ENCODE peak calls at places on chromosomes 3 and 15, in ten cellular contexts. F, U, Y, O, H, S, D, V, N and T are unnamed samples.

GRCh38 chr15:49669288-49669687 is 48.4 kb downstream of the DTWD1 start:
- DNase-seq in S (no peak), N (no peak), O (no peak), F (no peak), Y (no peak), H (no peak), D (no peak), V (no peak), U (no peak), T (no peak)

GRCh38 chr15:70258369-70259029 is 160.8 kb upstream of the TLE3 start:
- DNase-seq in O (no peak), S (peak), U (peak), V (peak), Y (no peak), D (no peak), N (peak), H (no peak), F (no peak), T (no peak)

GRCh38 chr3:130834476-130834875 is 59.4 kb upstream of the ATP2C1 start:
- DNase-seq in N (no peak), U (no peak), S (no peak), V (no peak), D (peak), F (no peak), Y (peak), H (no peak), O (no peak), T (no peak)

GRCh38 chr3:163951397-163951987 is 1126.8 kb downstream of the SI start:
- DNase-seq in Y (no peak), H (no peak), F (no peak), S (no peak), V (no peak), D (no peak), N (no peak), U (no peak), O (no peak), T (no peak)

GRCh38 chr3:15069441-15069840 is 4.3 kb upstream of the MRPS25 start:
- DNase-seq in D (no peak), S (no peak), U (no peak), Y (no peak), N (no peak), F (no peak), V (no peak), O (no peak), H (no peak), T (no peak)

GRCh38 chr15:66862111-66862815 is 160.2 kb downstream of the SMAD6 start:
- DNase-seq in S (no peak), D (no peak), V (peak), Y (no peak), H (no peak), N (no peak), O (peak), F (no peak), U (no peak), T (no peak)

GRCh38 chr3:48314542-48314941 is 18.9 kb downstream of the SPINK8 start:
- DNase-seq in F (no peak), U (no peak), O (no peak), S (no peak), D (no peak), V (no peak), Y (no peak), H (no peak), N (no peak), T (no peak)

GRCh38 chr3:122178711-122179110 is 4.8 kb upstream of the CASR start:
- DNase-seq in N (no peak), V (no peak), H (no peak), U (no peak), D (no peak), F (no peak), Y (no peak), S (no peak), O (no peak), T (no peak)

GRCh38 chr15:25658560-25658959 is 204.6 kb downstream of the ATP10A start:
- DNase-seq in Y (no peak), O (no peak), U (no peak), V (no peak), S (no peak), N (peak), H (no peak), D (no peak), F (no peak), T (no peak)

GRCh38 chr15:101128191-101128590 is 123.7 kb downstream of the CHSY1 start:
- DNase-seq in U (peak), Y (no peak), D (peak), O (no peak), F (no peak), H (no peak), S (no peak), V (no peak), N (no peak), T (peak)

GRCh38 chr15:60408438-60409105 is 10.8 kb upstream of the ANXA2 start:
- DNase-seq in U (peak), O (peak), H (no peak), V (no peak), D (no peak), F (no peak), S (no peak), N (no peak), Y (no peak), T (no peak)

DNA sequence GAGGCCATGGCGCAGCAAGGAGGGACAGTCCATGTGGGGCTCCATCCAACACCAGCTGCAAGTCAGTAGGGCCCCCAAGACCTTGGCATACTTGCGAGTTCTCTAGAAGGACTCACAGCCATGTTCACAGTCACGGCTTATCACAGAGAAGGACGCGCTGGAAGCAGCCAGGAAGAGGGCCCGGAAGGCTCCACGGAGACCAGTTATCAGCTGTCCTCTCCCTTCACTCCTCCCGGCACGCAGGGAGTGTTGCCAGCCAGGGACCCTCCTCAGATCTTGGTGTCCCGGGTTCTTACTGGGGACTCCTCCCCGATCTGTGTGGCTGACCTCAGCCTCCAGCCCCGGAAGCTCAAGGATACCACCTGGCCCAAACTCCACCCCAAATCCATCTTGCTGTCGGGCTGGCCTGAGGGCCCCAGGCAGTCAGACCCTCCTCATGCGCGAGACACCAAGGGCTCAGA is 68.0 kb downstream of the SLTM start:
- DNase-seq in O (no peak), U (no peak), D (no peak), H (no peak), S (no peak), Y (peak), V (no peak), N (no peak), F (no peak), T (no peak)
- H3K4me3 ChIP-seq in O (no peak), U (no peak), D (peak), H (peak), S (no peak), Y (peak), V (no peak), N (peak), F (peak), T (peak)

GRCh38 chr15:34514251-34514760 is 69.1 kb downstream of the GOLGA8B start:
- DNase-seq in U (peak), S (peak), Y (peak), V (peak), D (no peak), F (no peak), O (peak), H (no peak), N (no peak), T (no peak)
- TF ChIP-seq CTCF in U (no peak), S (no peak), Y (no peak), V (no peak), D (no peak), F (no peak), O (no peak), H (no peak), N (no peak), T (no peak)

DNA sequence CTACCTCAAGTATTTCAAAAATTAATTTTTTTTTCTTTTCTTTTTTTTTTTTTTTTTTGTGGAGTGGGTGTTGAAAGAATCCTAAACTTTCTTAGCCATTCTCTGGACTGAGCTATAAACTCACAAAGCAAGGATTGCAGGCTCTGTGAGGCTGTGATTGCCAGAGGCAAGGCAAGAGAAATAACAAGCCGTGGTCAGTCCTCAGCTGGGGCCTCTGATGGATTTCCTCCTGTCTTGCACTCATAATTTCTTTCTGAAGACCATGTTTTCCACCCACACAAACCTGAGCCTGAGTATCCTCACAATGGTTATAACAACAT is 1.3 kb downstream of the CX3CR1 start:
- DNase-seq in Y (no peak), O (no peak), H (no peak), U (no peak), D (no peak), S (no peak), N (no peak), V (no peak), F (no peak), T (no peak)
- H3K27ac ChIP-seq in Y (no peak), O (no peak), H (no peak), U (no peak), D (no peak), S (peak), N (no peak), V (no peak), F (no peak), T (no peak)

GRCh38 chr15:61701455-61701854 is 358.8 kb downstream of the VPS13C start:
- DNase-seq in V (no peak), N (no peak), F (no peak), Y (no peak), D (no peak), O (no peak), U (no peak), H (no peak), S (no peak), T (no peak)
- H3K4me3 ChIP-seq in V (no peak), N (no peak), F (no peak), Y (no peak), D (no peak), O (no peak), U (no peak), H (no peak), S (no peak), T (no peak)

DNA sequence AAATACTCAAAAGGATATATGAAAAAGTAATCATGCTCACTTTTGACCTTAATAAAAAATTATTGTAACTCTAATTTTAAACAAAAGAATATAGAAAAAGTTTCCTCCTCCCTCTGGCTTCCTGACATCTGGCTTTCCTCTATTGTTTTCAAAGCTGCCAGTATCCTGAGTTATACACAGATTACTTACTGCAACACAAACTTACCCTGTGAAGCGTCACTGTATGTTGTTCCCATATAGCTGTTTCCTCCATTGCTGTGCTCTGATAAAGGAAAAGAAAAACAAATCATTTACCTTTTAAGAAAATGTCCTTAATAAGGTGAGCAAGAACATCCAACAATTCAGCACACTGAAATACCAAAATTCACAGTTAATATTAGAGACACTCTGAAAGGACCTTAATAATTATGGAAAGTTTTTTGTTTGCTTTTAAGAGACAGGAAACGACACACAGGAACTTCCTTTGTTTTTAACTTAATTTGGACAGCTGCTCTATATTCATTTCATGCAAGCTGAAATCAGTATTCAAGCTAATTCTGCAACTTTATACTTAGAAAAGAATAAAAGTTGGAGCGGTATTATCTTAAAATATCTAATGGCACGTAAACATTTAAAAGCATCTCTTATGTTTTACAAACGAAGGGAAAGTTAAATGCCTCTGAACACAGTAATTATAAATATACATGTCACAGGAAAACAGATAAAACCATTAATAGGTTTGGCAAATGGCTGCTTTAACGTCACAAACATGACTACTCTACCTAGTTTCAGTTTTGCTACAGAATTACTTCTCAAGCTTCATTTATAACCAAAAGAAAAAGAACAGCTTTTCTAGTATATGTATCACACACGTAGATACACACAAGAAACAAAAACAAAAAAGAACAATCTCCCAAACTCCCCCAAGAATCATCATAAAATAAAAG is 21.6 kb downstream of the TJP1 start:
- DNase-seq in S (no peak), U (peak), O (no peak), Y (no peak), N (no peak), D (no peak), V (no peak), F (no peak), H (no peak), T (no peak)
- TF ChIP-seq CTCF in S (no peak), U (no peak), O (no peak), Y (no peak), N (no peak), D (no peak), V (no peak), F (no peak), H (no peak), T (no peak)

GRCh38 chr3:13479332-13479581 is 849 bp upstream of the HDAC11 start:
- DNase-seq in V (no peak), F (no peak), D (no peak), O (peak), Y (peak), U (no peak), N (peak), S (peak), H (no peak), T (no peak)
- H3K27ac ChIP-seq in V (peak), F (peak), D (no peak), O (peak), Y (peak), U (peak), N (peak), S (peak), H (peak), T (no peak)

DNA sequence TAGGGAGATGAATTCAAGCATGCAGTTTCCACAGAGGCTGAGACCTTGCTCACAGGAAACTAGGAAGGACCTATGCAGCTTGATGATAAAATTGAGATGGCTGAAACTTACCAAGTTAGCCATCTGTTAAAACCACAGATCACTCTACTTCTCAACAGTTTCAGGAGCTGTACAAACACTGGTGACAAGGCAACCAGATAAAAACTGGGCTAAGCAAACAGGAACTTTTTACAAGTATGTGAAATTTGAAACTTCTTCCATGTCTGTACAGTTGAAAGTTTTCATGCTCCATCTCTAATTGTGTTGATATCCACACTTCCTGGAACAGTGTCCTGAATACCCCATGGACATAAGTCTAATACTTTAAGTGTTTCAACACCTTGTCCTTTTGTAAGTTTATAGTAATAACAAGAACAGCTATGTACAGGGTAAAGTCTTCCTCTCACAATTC is 78.2 kb downstream of the FAIM start:
- DNase-seq in H (no peak), F (no peak), S (no peak), O (no peak), D (peak), N (no peak), V (no peak), U (peak), Y (no peak), T (peak)
- H3K4me3 ChIP-seq in H (no peak), F (no peak), S (no peak), O (no peak), D (no peak), N (no peak), V (no peak), U (no peak), Y (no peak), T (no peak)

GRCh38 chr3:174355505-174355904 is 503.6 kb upstream of the NAALADL2 start:
- DNase-seq in H (no peak), U (peak), O (no peak), S (no peak), N (no peak), D (peak), Y (no peak), V (no peak), F (no peak), T (no peak)
- TF ChIP-seq CTCF in H (no peak), U (peak), O (peak), S (no peak), N (peak), D (peak), Y (peak), V (peak), F (no peak), T (peak)

DNA sequence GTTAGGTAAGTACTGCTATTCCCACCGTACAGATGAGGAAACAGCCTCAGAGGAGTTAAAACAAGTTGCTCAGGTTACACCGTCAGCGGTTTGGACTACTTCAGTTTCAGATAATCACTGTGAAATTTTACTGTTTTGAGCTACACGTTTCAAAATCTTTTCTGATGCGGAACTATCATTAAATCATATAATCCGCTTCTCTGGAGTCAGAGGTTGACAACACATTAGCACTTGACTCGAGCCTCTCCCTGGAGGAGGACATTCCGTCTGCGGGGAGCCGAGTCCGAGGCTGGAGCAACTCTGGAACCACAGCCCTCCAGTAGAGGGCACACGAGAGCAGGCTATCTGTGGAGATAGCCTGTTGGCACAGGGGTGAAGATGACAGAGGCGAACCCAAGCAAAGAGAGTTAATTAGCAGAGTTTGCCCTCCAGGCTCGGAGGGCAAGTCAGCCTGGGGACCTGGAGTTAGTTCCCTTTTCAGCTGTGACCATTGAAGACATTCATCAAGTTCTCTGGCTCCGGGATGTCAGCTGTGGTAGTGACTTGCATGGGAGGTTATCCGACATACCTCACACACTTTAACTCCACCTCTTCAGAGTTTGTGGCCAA is 131.2 kb downstream of the IGF1R start:
- DNase-seq in U (peak), D (peak), S (peak), Y (peak), O (peak), F (peak), N (peak), H (peak), V (peak), T (no peak)
- H3K27ac ChIP-seq in U (no peak), D (no peak), S (no peak), Y (peak), O (peak), F (no peak), N (no peak), H (no peak), V (no peak), T (no peak)

DNA sequence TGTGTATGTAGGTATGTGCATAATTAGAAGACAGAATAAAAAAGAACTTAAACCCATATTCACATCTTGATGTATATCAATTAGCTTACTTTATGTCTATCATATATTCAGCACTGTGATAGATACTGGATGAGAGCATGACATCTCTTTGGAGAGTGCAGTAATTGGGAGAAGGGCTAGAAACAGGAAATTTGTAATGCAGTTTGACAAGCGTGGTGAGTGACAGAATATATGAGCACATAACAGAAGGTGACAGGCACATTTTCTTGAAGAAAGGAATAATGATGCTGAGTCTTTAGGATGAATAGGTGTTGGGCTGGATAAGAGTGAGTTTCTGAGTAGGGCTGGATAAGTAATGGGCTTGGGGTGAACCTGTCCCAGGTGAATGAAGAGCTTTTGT is 680.3 kb upstream of the ZNF385D start:
- DNase-seq in Y (no peak), V (no peak), O (no peak), U (no peak), N (no peak), F (no peak), H (no peak), D (no peak), S (no peak), T (no peak)
- H3K4me3 ChIP-seq in Y (no peak), V (no peak), O (no peak), U (no peak), N (no peak), F (no peak), H (no peak), D (no peak), S (no peak), T (no peak)